ENCODE peak calls at places on chromosomes 6 and 20, in eight cellular contexts. M is AG08395; I is astrocyte of the spinal cord; S is activated CD4-positive, alpha-beta T cell treated with anti-CD3 and anti-CD28 coated beads, Interleukin-2, amount 10 ng/mL, durations not matched to agents 7 days and 5 days; E is NCI-H1092 treated with DMSO at 0.1 percent for 48 hours; K is T-cell; W is HFF-Myc; L is iPS DF 6.9. Q is an unnamed sample.

GRCh38 chr6:21595265-21595950 is 1.9 kb downstream of the SOX4 start:
- DNase-seq in M (no peak), I (peak; percentile 35), S (peak; percentile 21), E (peak; percentile 45), K (no peak), W (no peak), L (no peak), Q (no peak)

GRCh38 chr20:1934578-1935573 is 39.7 kb downstream of the SIRPA start:
- DNase-seq in M (peak; percentile 96), I (peak; percentile 38), S (no peak), E (no peak), K (no peak), W (no peak), L (no peak), Q (no peak)

GRCh38 chr6:118768904-118769325 is 117.5 kb upstream of the CEP85L start:
- DNase-seq in M (no peak), I (no peak), S (peak; percentile 39), E (no peak), K (no peak), W (no peak), L (no peak), Q (no peak)

GRCh38 chr6:166540631-166541331 is 45.7 kb downstream of the RAMACL start:
- DNase-seq in M (no peak), I (no peak), S (peak; percentile 31), E (no peak), K (peak; percentile 46), W (no peak), L (no peak), Q (no peak)

GRCh38 chr20:13610205-13610604 is 28.5 kb downstream of the TASP1 start:
- DNase-seq in M (no peak), I (no peak), S (no peak), E (no peak), K (no peak), W (no peak), L (peak; percentile 43), Q (no peak)

GRCh38 chr6:140078552-140079126 is 704.2 kb upstream of the CITED2 start:
- DNase-seq in M (peak; percentile 79), I (peak; percentile 95), S (no peak), E (no peak), K (no peak), W (peak; percentile 96), L (no peak), Q (peak; percentile 22)

GRCh38 chr6:149108398-149109100 is 209.0 kb upstream of the TAB2 start:
- DNase-seq in M (no peak), I (no peak), S (no peak), E (no peak), K (no peak), W (no peak), L (no peak), Q (no peak)

GRCh38 chr6:134317471-134318131 is at the start of gene SGK1:
- DNase-seq in M (peak; percentile 37), I (peak; percentile 56), S (peak; percentile 16), E (peak; percentile 20), K (peak; percentile 7), W (no peak), L (no peak), Q (no peak)

GRCh38 chr6:101439790-101440189 is 46.3 kb downstream of the GRIK2 start:
- DNase-seq in M (no peak), I (peak; percentile 9), S (no peak), E (no peak), K (no peak), W (no peak), L (no peak), Q (no peak)

GRCh38 chr6:168371989-168372711 is 52.6 kb upstream of the DACT2 start:
- DNase-seq in M (no peak), I (no peak), S (no peak), E (no peak), K (no peak), W (no peak), L (no peak), Q (no peak)

GRCh38 chr6:46352541-46353267 is 138.5 kb downstream of the RCAN2 start:
- DNase-seq in M (no peak), I (no peak), S (no peak), E (no peak), K (no peak), W (no peak), L (no peak), Q (no peak)

GRCh38 chr6:23175391-23175790 is 606.0 kb downstream of the HDGFL1 start:
- DNase-seq in M (no peak), I (no peak), S (no peak), E (no peak), K (no peak), W (no peak), L (no peak), Q (no peak)

GRCh38 chr20:63407928-63408683 is 47.0 kb upstream of the CHRNA4 start:
- DNase-seq in M (no peak), I (no peak), S (no peak), E (no peak), K (no peak), W (no peak), L (no peak), Q (no peak)

Q was measured in pulmonary artery endothelial cell.